ENCODE peak calls at places on chromosome 4, in five cellular contexts. W is fibroblast of villous mesenchyme; I is activated CD8-positive, alpha-beta memory T cell treated with anti-CD3 and anti-CD28 coated beads for 48 hours; E is KG1; G is colonic mucosa. U is an unnamed sample.

GRCh38 chr4:158090323-158090722 is 82.5 kb downstream of the GASK1B start:
- DNase-seq in W (no peak), I (no peak), E (no peak), G (no peak), U (no peak)

GRCh38 chr4:8553958-8554357 is 26.2 kb upstream of the GPR78 start:
- DNase-seq in W (peak), I (no peak), E (no peak), G (no peak), U (peak)

GRCh38 chr4:658681-659667 is 15.1 kb downstream of the ATP5ME start:
- DNase-seq in W (no peak), I (no peak), E (no peak), G (no peak), U (no peak)

GRCh38 chr4:36020351-36020750 is 224.0 kb downstream of the ARAP2 start:
- DNase-seq in W (no peak), I (no peak), E (no peak), G (no peak), U (no peak)

GRCh38 chr4:111689731-111690130 is 455.5 kb upstream of the FAM241A start:
- DNase-seq in W (peak), I (no peak), E (no peak), G (no peak), U (no peak)

GRCh38 chr4:157221426-157221894 is 932 bp downstream of the GRIA2 start:
- DNase-seq in W (no peak), I (no peak), E (no peak), G (no peak), U (no peak)

GRCh38 chr4:7108046-7108625 is 40.3 kb upstream of the GRPEL1 start:
- DNase-seq in W (no peak), I (no peak), E (no peak), G (no peak), U (peak)

GRCh38 chr4:147799986-147800555 is 68.2 kb downstream of the ARHGAP10 start:
- DNase-seq in W (no peak), I (peak), E (no peak), G (no peak), U (no peak)

GRCh38 chr4:962231-963208 is 10.8 kb downstream of the DGKQ start:
- DNase-seq in W (no peak), I (no peak), E (no peak), G (peak), U (peak)

GRCh38 chr4:164012396-164013027 is 518.0 kb downstream of the TMA16 start:
- DNase-seq in W (no peak), I (no peak), E (no peak), G (no peak), U (no peak)

GRCh38 chr4:55575513-55575912 is 16.5 kb downstream of the PDCL2 start:
- DNase-seq in W (no peak), I (no peak), E (no peak), G (no peak), U (no peak)

GRCh38 chr4:78477276-78477675 is 74.3 kb upstream of the ANXA3 start:
- DNase-seq in W (peak), I (no peak), E (no peak), G (no peak), U (no peak)

GRCh38 chr4:125432078-125432477 is 117.3 kb downstream of the FAT4 start:
- DNase-seq in W (peak), I (no peak), E (no peak), G (no peak), U (no peak)

GRCh38 chr4:88457307-88458090 is 580 bp downstream of the HERC5 start:
- DNase-seq in W (peak), I (peak), E (no peak), G (peak), U (peak)

GRCh38 chr4:30610361-30610760 is 109.8 kb upstream of the PCDH7 start:
- DNase-seq in W (no peak), I (no peak), E (no peak), G (no peak), U (no peak)

GRCh38 chr4:71239365-71239764 is 99.5 kb upstream of the SLC4A4 start:
- DNase-seq in W (peak), I (no peak), E (no peak), G (no peak), U (no peak)

GRCh38 chr4:98446499-98447375 is 185.6 kb downstream of the RAP1GDS1 start:
- DNase-seq in W (peak), I (peak), E (peak), G (no peak), U (no peak)